ENCODE peak calls at places on chromosomes 4 and X, in seven cellular contexts. I is stimulated activated CD4-positive, alpha-beta T cell treated with anti-CD3 and anti-CD28 coated beads, Interleukin-4, amount 100 ng/mL, for 24 hours; H is NCI-H446 treated with DMSO at 0.1 percent for 48 hours; Q is ELF-1; T is A549; F is lung; U is anterior cingulate cortex. C is an unnamed sample.

GRCh38 chr4:26181616-26182015 is 139.2 kb upstream of the RBPJ start:
- DNase-seq in T (no peak), F (no peak), Q (no peak), H (no peak), U (no peak), I (no peak), C (no peak)

GRCh38 chr4:169060396-169061081 is 50.5 kb upstream of the CBR4 start:
- DNase-seq in I (no peak), H (no peak), Q (no peak), F (no peak), T (no peak), U (no peak), C (no peak)

GRCh38 chr4:171067422-171067821 is 745.8 kb upstream of the GALNTL6 start:
- DNase-seq in F (no peak), T (no peak), Q (no peak), H (no peak), I (no peak), U (no peak), C (peak)

GRCh38 chrX:102934624-102935023 is 2.4 kb upstream of the RAB40AL start:
- DNase-seq in Q (peak), H (no peak), U (no peak), F (no peak), T (peak), I (peak), C (peak)

GRCh38 chrX:68994135-68994882 is 165.5 kb downstream of the EFNB1 start:
- DNase-seq in T (no peak), Q (peak), U (no peak), H (no peak), F (no peak), I (no peak), C (no peak)

GRCh38 chrX:34631826-34632225 is 25.3 kb downstream of the TMEM47 start:
- DNase-seq in T (no peak), H (no peak), Q (no peak), F (no peak), U (no peak), I (no peak), C (no peak)

GRCh38 chr4:99473131-99473530 is 37.7 kb upstream of the C4orf17 start:
- DNase-seq in T (no peak), U (no peak), H (no peak), F (no peak), I (no peak), Q (no peak), C (no peak)

GRCh38 chr4:105719214-105719613 is 10.6 kb downstream of the GSTCD start:
- DNase-seq in H (no peak), Q (no peak), T (no peak), U (no peak), F (no peak), I (no peak), C (no peak)

GRCh38 chr4:141654098-141654497 is 17.7 kb downstream of the IL15 start:
- DNase-seq in U (no peak), I (no peak), H (no peak), F (no peak), T (no peak), Q (peak), C (peak)

GRCh38 chr4:98148856-98149255 is 5.6 kb upstream of the STPG2 start:
- DNase-seq in F (no peak), H (no peak), U (no peak), Q (no peak), I (no peak), T (no peak), C (no peak)

GRCh38 chr4:29278580-29278979 is 1441.6 kb upstream of the PCDH7 start:
- DNase-seq in U (no peak), Q (no peak), F (no peak), H (no peak), T (no peak), I (no peak), C (no peak)

GRCh38 chr4:118335316-118335715 is 17.5 kb downstream of the PRSS12 start:
- DNase-seq in H (no peak), I (no peak), U (no peak), F (no peak), T (no peak), Q (no peak), C (no peak)

GRCh38 chr4:139319571-139319970 is 17.3 kb upstream of the NDUFC1 start:
- DNase-seq in I (no peak), H (no peak), F (no peak), Q (no peak), T (no peak), U (no peak), C (no peak)